ENCODE peak calls at places on chromosomes 2 and 18, in six cellular contexts. L, H, Q, R, G and B are unnamed samples.

GRCh38 chr2:216341151-216341550 is 31.1 kb downstream of the MARCHF4 start:
- DNase-seq in G (no peak), L (no peak), Q (no peak), H (no peak), R (no peak), B (no peak)

GRCh38 chr2:197197808-197198409 is 112.7 kb downstream of the ANKRD44 start:
- DNase-seq in Q (no peak), R (no peak), G (no peak), L (no peak), H (no peak), B (no peak)

GRCh38 chr2:222982010-222982908 is 69.7 kb upstream of the KCNE4 start:
- DNase-seq in L (peak; percentile 31), Q (peak; percentile 18), G (no peak), R (peak; percentile 31), H (peak; percentile 65), B (peak; percentile 79)

GRCh38 chr2:128320609-128321420 is 2.1 kb upstream of the HS6ST1 start:
- DNase-seq in G (no peak), R (no peak), Q (no peak), H (peak; percentile 63), L (peak; percentile 29), B (no peak)

GRCh38 chr18:63421514-63421913 is 762 bp downstream of the VPS4B start:
- DNase-seq in G (no peak), R (no peak), Q (no peak), H (no peak), L (no peak), B (no peak)

GRCh38 chr18:79458131-79458838 is 62.6 kb downstream of the NFATC1 start:
- DNase-seq in G (peak; percentile 48), R (no peak), H (peak; percentile 85), Q (peak; percentile 29), L (peak; percentile 80), B (peak; percentile 87)

GRCh38 chr2:3122525-3122924 is 255.1 kb downstream of the EIPR1 start:
- DNase-seq in Q (no peak), L (no peak), G (no peak), R (peak; percentile 70), H (no peak), B (no peak)

GRCh38 chr2:37377187-37377532 is 32.7 kb downstream of the QPCT start:
- DNase-seq in H (no peak), L (no peak), Q (no peak), G (no peak), R (no peak), B (no peak)

GRCh38 chr2:216689397-216689796 is 6.0 kb downstream of the IGFBP5 start:
- DNase-seq in R (no peak), H (peak; percentile 56), Q (no peak), L (no peak), G (no peak), B (peak; percentile 62)

GRCh38 chr18:63090334-63090733 is 229.2 kb downstream of the BCL2 start:
- DNase-seq in L (no peak), H (no peak), R (peak; percentile 46), Q (no peak), G (no peak), B (peak; percentile 88)

GRCh38 chr2:105110295-105110829 is 72.5 kb downstream of the MRPS9 start:
- DNase-seq in G (no peak), L (no peak), H (no peak), Q (no peak), R (no peak), B (no peak)

GRCh38 chr2:134460583-134460998 is 206.7 kb downstream of the MGAT5 start:
- DNase-seq in H (peak; percentile 60), Q (peak; percentile 31), R (peak; percentile 76), L (peak; percentile 46), G (peak; percentile 64), B (no peak)

GRCh38 chr2:227816507-227817274 is 3.0 kb downstream of the CCL20 start:
- DNase-seq in H (no peak), R (no peak), L (no peak), Q (no peak), G (no peak), B (no peak)

GRCh38 chr2:210003394-210003793 is 956 bp downstream of the RPE start:
- DNase-seq in H (no peak), G (no peak), Q (no peak), L (no peak), R (no peak), B (no peak)

GRCh38 chr2:206163251-206163880 is 3.7 kb downstream of the EEF1B2 start:
- DNase-seq in R (no peak), G (no peak), Q (no peak), H (no peak), L (no peak), B (no peak)

GRCh38 chr2:63192169-63192888 is 141.7 kb downstream of the OTX1 start:
- DNase-seq in R (no peak), L (no peak), H (no peak), Q (no peak), G (no peak), B (no peak)

GRCh38 chr2:128160616-128161275 is 69.7 kb downstream of the UGGT1 start:
- DNase-seq in G (no peak), R (no peak), Q (no peak), H (no peak), L (no peak), B (no peak)

GRCh38 chr2:26013668-26014067 is 20.2 kb upstream of the RAB10 start:
- DNase-seq in Q (no peak), H (no peak), L (no peak), G (no peak), R (no peak), B (no peak)
- H3K27ac ChIP-seq in Q (no peak overlapping the region), H (peak overlapping the region; percentile 82), L (no peak overlapping the region), G (peak overlapping the region; percentile 93), R (no peak overlapping the region), B (no peak overlapping the region)

DNA sequence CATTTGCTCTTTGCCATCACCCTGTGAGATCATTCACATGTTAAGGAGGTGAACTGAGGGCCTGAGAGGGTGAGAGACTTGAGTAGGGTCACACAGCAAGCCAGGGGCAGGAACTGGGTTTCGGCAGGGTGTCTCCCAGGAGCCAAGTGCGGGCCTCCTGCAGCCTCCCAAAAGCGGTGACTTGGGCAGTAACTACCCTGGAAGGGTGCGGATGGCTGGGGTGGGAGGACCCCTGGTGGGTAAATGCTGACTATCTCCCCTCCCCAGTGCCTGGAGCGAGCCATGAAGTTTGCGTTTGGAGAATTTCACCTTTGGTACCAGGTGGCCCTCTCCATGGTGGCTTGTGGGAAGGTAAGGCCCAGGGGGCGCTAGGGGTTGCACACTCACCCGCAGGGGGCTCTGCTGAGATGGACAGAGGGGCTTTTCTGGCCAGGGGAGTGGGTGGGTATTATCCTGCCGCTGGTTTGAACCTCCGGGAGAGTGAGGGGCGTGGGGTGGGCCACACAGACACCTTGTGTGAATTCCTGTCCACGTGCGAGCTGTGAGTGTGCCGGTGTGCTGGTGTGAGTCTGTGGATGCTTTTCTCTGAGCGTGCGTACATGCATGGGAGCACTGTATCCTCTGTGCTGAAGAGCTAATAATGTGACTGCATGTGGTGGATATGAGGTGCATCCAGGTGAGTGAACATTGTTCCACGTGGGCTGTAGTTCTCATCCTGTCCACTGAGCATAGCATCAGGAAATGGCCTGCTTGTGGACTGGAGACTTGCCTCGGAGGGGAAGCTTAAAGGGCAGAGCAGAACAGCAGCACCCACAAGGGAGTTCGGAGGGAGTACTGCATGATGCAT is 91.0 kb upstream of the MCFD2 start:
- DNase-seq in R (no peak), Q (no peak), L (no peak), H (no peak), G (no peak), B (no peak)
- H3K4me1 ChIP-seq in R (peaks cover 14% of the 10 kb centered on the region), Q (peaks cover 50% of the 10 kb centered on the region), L (peaks cover 38% of the 10 kb centered on the region), H (peaks cover 43% of the 10 kb centered on the region), G (peaks cover 34% of the 10 kb centered on the region), B (peaks cover 96% of the 10 kb centered on the region)

GRCh38 chr18:23585007-23585871 is 1.1 kb downstream of the NPC1 start:
- DNase-seq in L (no peak), R (peak; percentile 25), H (no peak), G (no peak), Q (peak; percentile 13), B (no peak)

GRCh38 chr18:23585897-23586248 is 433 bp downstream of the NPC1 start:
- DNase-seq in Q (no peak), H (no peak), G (no peak), L (no peak), R (no peak), B (no peak)

GRCh38 chr18:23587220-23587642 is 925 bp upstream of the NPC1 start:
- DNase-seq in Q (no peak), L (no peak), H (no peak), R (no peak), G (no peak), B (no peak)

GRCh38 chr18:23584019-23584970 is 2.0 kb downstream of the NPC1 start:
- DNase-seq in Q (no peak), G (no peak), L (no peak), H (no peak), R (no peak), B (no peak)

GRCh38 chr18:23586249-23587196 is at the start of gene NPC1:
- DNase-seq in H (peak; percentile 95), R (peak; percentile 96), Q (peak; percentile 95), L (peak; percentile 94), G (peak; percentile 74), B (peak; percentile 97)
- TF ChIP-seq EP300 in H (no peak), R (no peak), Q (peak; percentile 26), L (peak; percentile 31), G (peak; percentile 61), B (no peak)

GRCh38 chr2:57703407-57703806 is 343.2 kb upstream of the VRK2 start:
- DNase-seq in R (no peak), H (no peak), G (no peak), Q (no peak), L (no peak), B (no peak)

GRCh38 chr2:57696016-57696415 is 350.6 kb upstream of the VRK2 start:
- DNase-seq in Q (no peak), R (peak; percentile 3), L (no peak), H (no peak), G (peak; percentile 14), B (no peak)

GRCh38 chr2:57698935-57699449 is 347.6 kb upstream of the VRK2 start:
- DNase-seq in G (no peak), R (no peak), Q (no peak), H (no peak), L (no peak), B (no peak)

DNA sequence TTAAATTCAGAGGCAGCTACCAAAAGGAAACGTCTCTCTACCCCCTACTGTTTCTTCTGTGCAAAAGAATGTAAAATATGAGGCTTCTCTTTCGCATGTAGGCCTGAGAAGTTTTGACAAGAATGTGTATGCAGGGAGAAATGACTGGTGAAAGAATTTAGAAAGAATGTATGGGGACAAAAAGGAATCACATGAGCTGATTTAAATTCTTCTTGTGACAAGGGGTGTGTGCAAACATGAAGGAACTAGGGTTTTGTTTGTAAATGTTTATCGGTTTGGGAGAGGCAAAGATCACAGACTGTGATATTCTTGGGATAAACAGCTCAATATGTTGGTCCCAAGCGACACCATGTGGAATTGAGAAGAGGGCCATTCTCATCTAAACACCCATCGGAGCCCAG is 345.2 kb upstream of the VRK2 start:
- DNase-seq in G (no peak), R (no peak), Q (no peak), L (no peak), H (no peak), B (no peak)
- H3K27ac ChIP-seq in G (no peak overlapping the region), R (no peak overlapping the region), Q (no peak overlapping the region), L (no peak overlapping the region), H (no peak overlapping the region), B (no peak overlapping the region)